ENCODE peak calls at places on chromosomes 2 and 18, in six cellular contexts. One of them, this sample, is unnamed.

GRCh38 chr2:174939046-174939445 is 66.1 kb downstream of the CHN1 start:
- DNase-seq in GM12878: no peak
- DNase-seq in HCT116: peak; percentile 13
- DNase-seq in sigmoid colon: no peak
- DNase-seq in vagina: no peak
- DNase-seq in transverse colon: no peak
- DNase-seq in this sample: no peak

GRCh38 chr2:160379399-160379798 is 114.2 kb downstream of the RBMS1 start:
- DNase-seq in GM12878: no peak
- DNase-seq in HCT116: no peak
- DNase-seq in sigmoid colon: no peak
- DNase-seq in vagina: no peak
- DNase-seq in transverse colon: no peak
- DNase-seq in this sample: no peak

GRCh38 chr2:216495656-216496055 is 3.0 kb upstream of the RPL37A start:
- DNase-seq in GM12878: no peak
- DNase-seq in HCT116: no peak
- DNase-seq in sigmoid colon: no peak
- DNase-seq in vagina: no peak
- DNase-seq in transverse colon: no peak
- DNase-seq in this sample: no peak

GRCh38 chr2:144510206-144510991 is 9.5 kb downstream of the ZEB2 start:
- DNase-seq in GM12878: peak; percentile 19
- DNase-seq in HCT116: no peak
- DNase-seq in sigmoid colon: no peak
- DNase-seq in vagina: no peak
- DNase-seq in transverse colon: no peak
- DNase-seq in this sample: peak; percentile 63

GRCh38 chr2:80303006-80303741 is 1.4 kb downstream of the LRRTM1 start:
- DNase-seq in GM12878: no peak
- DNase-seq in HCT116: no peak
- DNase-seq in sigmoid colon: no peak
- DNase-seq in vagina: no peak
- DNase-seq in transverse colon: no peak
- DNase-seq in this sample: no peak

GRCh38 chr18:65017372-65017760 is 733.4 kb upstream of the CDH7 start:
- DNase-seq in GM12878: no peak
- DNase-seq in HCT116: no peak
- DNase-seq in sigmoid colon: no peak
- DNase-seq in vagina: no peak
- DNase-seq in transverse colon: no peak
- DNase-seq in this sample: no peak

GRCh38 chr2:168964251-168964807 is 63.2 kb downstream of the G6PC2 start:
- DNase-seq in GM12878: no peak
- DNase-seq in HCT116: no peak
- DNase-seq in sigmoid colon: no peak
- DNase-seq in vagina: no peak
- DNase-seq in transverse colon: no peak
- DNase-seq in this sample: no peak

GRCh38 chr18:32346667-32347066 is 124.0 kb downstream of the GAREM1 start:
- DNase-seq in GM12878: no peak
- DNase-seq in HCT116: no peak
- DNase-seq in sigmoid colon: no peak
- DNase-seq in vagina: no peak
- DNase-seq in transverse colon: no peak
- DNase-seq in this sample: no peak

GRCh38 chr2:215687149-215688031 is 251.5 kb upstream of the FN1 start:
- DNase-seq in GM12878: no peak
- DNase-seq in HCT116: no peak
- DNase-seq in sigmoid colon: no peak
- DNase-seq in vagina: no peak
- DNase-seq in transverse colon: no peak
- DNase-seq in this sample: no peak

DNA sequence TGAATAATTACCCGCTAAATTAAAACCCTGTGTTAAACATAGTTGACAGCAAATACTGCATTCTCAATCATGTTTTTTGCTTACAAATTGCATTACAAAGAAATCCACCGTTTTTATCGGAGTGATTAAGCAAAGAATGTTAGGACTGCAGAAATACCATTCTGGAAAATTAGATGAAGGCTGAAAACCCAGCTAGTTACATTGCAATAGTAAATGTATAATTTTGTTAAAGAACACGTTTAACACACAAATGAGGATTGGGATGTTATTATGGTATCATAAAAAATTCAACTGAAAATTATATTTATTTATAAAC is 12.3 kb upstream of the GBX2 start:
- DNase-seq in GM12878: no peak
- DNase-seq in HCT116: no peak
- DNase-seq in sigmoid colon: no peak
- DNase-seq in vagina: no peak
- DNase-seq in transverse colon: no peak
- DNase-seq in this sample: no peak
- H3K27me3 ChIP-seq in GM12878: no peaks in the 10 kb centered on the region
- H3K27me3 ChIP-seq in HCT116: no peaks in the 10 kb centered on the region
- H3K27me3 ChIP-seq in sigmoid colon: peaks cover 41% of the 10 kb centered on the region
- H3K27me3 ChIP-seq in vagina: peaks cover 31% of the 10 kb centered on the region
- H3K27me3 ChIP-seq in transverse colon: peaks cover 96% of the 10 kb centered on the region
- H3K27me3 ChIP-seq in this sample: peaks cover 65% of the 10 kb centered on the region

DNA sequence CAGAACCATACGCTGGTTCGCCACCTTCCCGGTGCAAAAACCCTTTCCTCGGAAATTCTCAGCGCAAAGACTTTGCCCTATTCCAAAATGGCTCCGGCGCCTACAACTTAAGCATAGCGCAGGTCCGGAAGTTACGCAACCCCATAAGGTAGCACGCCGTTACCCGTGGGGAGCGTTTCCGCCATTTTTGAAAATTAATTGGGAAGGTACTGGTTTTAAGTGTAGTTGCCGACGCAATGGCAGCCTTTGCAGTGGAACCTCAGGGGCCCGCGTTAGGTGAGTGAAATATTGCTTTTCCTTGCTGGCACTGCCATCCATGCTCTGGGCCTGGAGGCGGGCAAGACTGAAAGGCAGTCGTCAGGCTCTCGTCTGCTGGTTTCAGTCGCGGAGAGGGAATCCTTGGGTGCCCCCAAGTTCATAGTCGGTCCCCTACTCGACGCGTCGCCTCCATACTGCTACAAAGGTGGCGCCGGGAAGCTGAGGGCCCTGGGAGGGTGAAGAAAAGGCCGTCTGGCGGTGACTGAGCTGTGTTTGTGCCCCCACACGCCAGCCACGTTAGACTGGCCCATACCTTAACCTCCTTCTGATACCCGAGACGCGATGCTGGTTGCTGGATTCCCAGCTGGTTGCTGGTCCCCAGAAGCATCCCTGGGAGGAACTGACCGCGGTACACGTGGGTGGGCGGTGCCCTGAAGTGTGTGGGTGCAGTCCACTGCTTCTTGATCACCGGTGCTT is at the start of gene NUP35:
- DNase-seq in GM12878: peak; percentile 65
- DNase-seq in HCT116: peak; percentile 88
- DNase-seq in sigmoid colon: peak; percentile 92
- DNase-seq in vagina: no peak
- DNase-seq in transverse colon: peak; percentile 89
- DNase-seq in this sample: peak; percentile 84
- TF ChIP-seq POLR2A in GM12878: peak; percentile 75
- TF ChIP-seq POLR2A in HCT116: peak; percentile 59
- TF ChIP-seq POLR2A in sigmoid colon: no peak
- TF ChIP-seq POLR2A in vagina: no peak
- TF ChIP-seq POLR2A in transverse colon: no peak
- TF ChIP-seq POLR2A in this sample: no peak

GRCh38 chr2:240252191-240252871 is 111.9 kb upstream of the OTOS start:
- DNase-seq in GM12878: no peak
- DNase-seq in HCT116: no peak
- DNase-seq in sigmoid colon: peak; percentile 57
- DNase-seq in vagina: no peak
- DNase-seq in transverse colon: no peak
- DNase-seq in this sample: no peak

GRCh38 chr2:240249423-240250149 is 109.1 kb upstream of the OTOS start:
- DNase-seq in GM12878: no peak
- DNase-seq in HCT116: no peak
- DNase-seq in sigmoid colon: peak; percentile 69
- DNase-seq in vagina: peak; percentile 94
- DNase-seq in transverse colon: no peak
- DNase-seq in this sample: no peak

GRCh38 chr2:240251848-240252190 is 111.4 kb upstream of the OTOS start:
- DNase-seq in GM12878: no peak
- DNase-seq in HCT116: no peak
- DNase-seq in sigmoid colon: no peak
- DNase-seq in vagina: no peak
- DNase-seq in transverse colon: no peak
- DNase-seq in this sample: no peak

GRCh38 chr2:240250150-240250984 is 109.9 kb upstream of the OTOS start:
- DNase-seq in GM12878: no peak
- DNase-seq in HCT116: no peak
- DNase-seq in sigmoid colon: peak; percentile 61
- DNase-seq in vagina: peak; percentile 92
- DNase-seq in transverse colon: no peak
- DNase-seq in this sample: no peak

GRCh38 chr2:240250985-240251847 is 110.8 kb upstream of the OTOS start:
- DNase-seq in GM12878: no peak
- DNase-seq in HCT116: peak; percentile 77
- DNase-seq in sigmoid colon: peak; percentile 95
- DNase-seq in vagina: peak; percentile 96
- DNase-seq in transverse colon: peak; percentile 73
- DNase-seq in this sample: peak; percentile 92
- H3K4me3 ChIP-seq in GM12878: no peak overlapping the region
- H3K4me3 ChIP-seq in HCT116: peak overlapping the region; percentile 28
- H3K4me3 ChIP-seq in sigmoid colon: peak overlapping the region; percentile 8
- H3K4me3 ChIP-seq in vagina: peak overlapping the region; percentile 30
- H3K4me3 ChIP-seq in transverse colon: no peak overlapping the region
- H3K4me3 ChIP-seq in this sample: peak overlapping the region; percentile 27

DNA sequence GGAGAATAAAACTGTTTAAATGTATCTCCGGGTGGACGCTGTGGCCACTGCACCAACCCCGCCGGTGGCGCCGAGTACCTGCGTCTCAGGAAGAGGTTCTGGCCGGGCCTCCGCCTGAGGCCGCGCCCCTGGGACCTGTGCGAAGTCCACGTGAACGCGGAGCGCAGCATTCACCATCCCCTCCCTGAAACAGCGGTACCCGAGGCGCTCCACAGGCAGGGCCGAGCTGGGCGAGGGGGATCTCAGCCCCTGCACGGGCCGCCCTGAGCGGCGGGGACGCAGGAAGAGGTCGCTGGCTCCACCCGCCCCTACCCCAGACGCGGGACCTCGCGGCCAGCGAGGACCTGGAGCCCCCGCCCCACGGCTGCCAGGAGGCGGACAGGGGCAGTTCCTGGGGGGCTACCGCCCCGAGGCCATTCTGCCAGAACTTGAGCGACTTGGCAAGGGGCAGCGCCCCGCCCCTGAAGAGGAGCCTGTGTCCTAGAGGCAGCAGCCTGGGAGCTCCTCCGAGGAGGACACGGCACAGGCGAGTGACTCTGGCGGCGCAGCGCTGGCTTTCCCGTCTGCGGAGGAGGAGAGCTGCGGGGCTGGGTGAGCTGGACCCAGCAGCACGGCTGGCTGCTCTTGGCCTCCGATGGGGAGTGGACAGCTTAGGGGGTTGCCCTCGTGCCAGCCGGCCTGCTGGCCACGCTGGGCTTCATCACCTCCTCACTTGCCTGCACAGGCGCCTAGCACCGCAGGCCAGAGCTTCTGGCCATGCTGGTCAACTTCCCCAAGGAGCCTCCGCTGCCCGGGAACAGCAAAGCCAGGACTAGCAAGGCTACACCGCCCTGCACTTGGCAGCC is 9.7 kb upstream of the TEKT4 start:
- DNase-seq in GM12878: no peak
- DNase-seq in HCT116: no peak
- DNase-seq in sigmoid colon: peak; percentile 48
- DNase-seq in vagina: no peak
- DNase-seq in transverse colon: no peak
- DNase-seq in this sample: no peak
- H3K27me3 ChIP-seq in GM12878: no peaks in the 10 kb centered on the region
- H3K27me3 ChIP-seq in HCT116: peaks cover 28% of the 10 kb centered on the region
- H3K27me3 ChIP-seq in sigmoid colon: peaks cover 21% of the 10 kb centered on the region
- H3K27me3 ChIP-seq in vagina: no peaks in the 10 kb centered on the region
- H3K27me3 ChIP-seq in transverse colon: peaks cover 80% of the 10 kb centered on the region
- H3K27me3 ChIP-seq in this sample: peaks cover 19% of the 10 kb centered on the region

GRCh38 chr18:12703714-12704113 is 872 bp downstream of the PSMG2 start:
- DNase-seq in GM12878: no peak
- DNase-seq in HCT116: no peak
- DNase-seq in sigmoid colon: no peak
- DNase-seq in vagina: no peak
- DNase-seq in transverse colon: no peak
- DNase-seq in this sample: no peak

GRCh38 chr18:12701161-12701560 is 1.4 kb downstream of the CEP76 start:
- DNase-seq in GM12878: no peak
- DNase-seq in HCT116: no peak
- DNase-seq in sigmoid colon: no peak
- DNase-seq in vagina: no peak
- DNase-seq in transverse colon: no peak
- DNase-seq in this sample: no peak

GRCh38 chr18:12703096-12703567 is 290 bp downstream of the PSMG2 start:
- DNase-seq in GM12878: no peak
- DNase-seq in HCT116: no peak
- DNase-seq in sigmoid colon: no peak
- DNase-seq in vagina: no peak
- DNase-seq in transverse colon: no peak
- DNase-seq in this sample: no peak

GRCh38 chr18:12699747-12700146 is 2.8 kb downstream of the CEP76 start:
- DNase-seq in GM12878: no peak
- DNase-seq in HCT116: no peak
- DNase-seq in sigmoid colon: no peak
- DNase-seq in vagina: no peak
- DNase-seq in transverse colon: no peak
- DNase-seq in this sample: no peak

DNA sequence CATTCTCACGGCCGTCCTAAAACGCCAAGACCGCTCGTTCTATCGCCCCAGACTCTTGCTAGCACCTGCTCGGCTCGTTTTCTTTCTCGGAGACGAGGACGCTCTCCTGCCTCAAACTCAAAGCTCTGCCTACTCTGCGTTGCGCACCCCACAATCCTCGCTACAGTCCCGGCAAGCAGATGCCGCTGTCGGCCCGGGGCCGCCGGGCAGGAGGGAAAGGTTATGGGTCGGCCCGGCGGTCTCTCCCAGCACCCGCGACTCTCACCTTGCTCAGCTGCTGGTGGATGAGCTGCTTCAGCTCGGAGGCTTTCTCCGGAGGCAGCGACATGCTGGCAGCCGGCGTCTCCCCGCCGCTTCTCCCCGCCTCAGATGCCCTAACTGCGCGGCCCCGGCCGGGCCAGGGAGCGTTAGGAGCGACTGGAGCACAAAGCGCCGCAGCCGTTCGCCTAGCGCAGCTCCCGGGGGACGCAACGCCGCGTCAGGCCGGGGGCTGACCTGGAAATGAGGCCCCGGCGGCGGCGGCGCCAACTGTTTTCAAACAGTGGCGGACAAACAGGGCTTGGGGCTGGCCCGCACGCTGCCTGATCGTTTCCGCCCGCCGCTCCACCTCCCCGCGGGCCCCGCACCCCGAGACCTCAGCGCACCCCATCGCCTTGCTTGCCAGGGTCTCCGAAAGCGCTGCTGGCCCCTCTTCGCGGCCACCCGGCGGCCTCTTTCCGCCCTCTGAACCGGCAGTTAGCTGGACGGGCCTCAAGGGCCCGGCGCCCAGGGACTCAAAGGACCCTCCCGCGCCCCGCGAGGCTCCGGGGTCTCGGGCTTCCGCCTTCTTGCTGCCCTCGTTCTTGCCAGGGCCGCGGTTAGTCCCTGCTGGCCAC is at the start of the genes CEP76 and PSMG2:
- DNase-seq in GM12878: peak; percentile 53
- DNase-seq in HCT116: peak; percentile 64
- DNase-seq in sigmoid colon: peak; percentile 93
- DNase-seq in vagina: no peak
- DNase-seq in transverse colon: peak; percentile 89
- DNase-seq in this sample: peak; percentile 97
- TF ChIP-seq POLR2A in GM12878: peak; percentile 96
- TF ChIP-seq POLR2A in HCT116: peak; percentile 64
- TF ChIP-seq POLR2A in sigmoid colon: peak; percentile 79
- TF ChIP-seq POLR2A in vagina: no peak
- TF ChIP-seq POLR2A in transverse colon: peak; percentile 91
- TF ChIP-seq POLR2A in this sample: no peak

This sample was measured in heart left ventricle.